ENCODE peak calls at places on chromosomes 5 and 9, in eight cellular contexts. E is CD8-positive, alpha-beta memory T cell; A is hepatocyte; L is AG10803; V is HTR-8/SVneo; W is T-helper 1 cell; C is CD4-positive, CD25-positive, alpha-beta regulatory T cell; D is naive thymus-derived CD8-positive, alpha-beta T cell. H is an unnamed sample.

GRCh38 chr5:1737790-1738405 is 61.7 kb downstream of the MRPL36 start:
- DNase-seq in E (peak), A (no peak), L (peak), V (no peak), W (peak), C (peak), D (no peak), H (no peak)

GRCh38 chr5:150428106-150428876 is 15.6 kb upstream of the CD74 start:
- DNase-seq in E (no peak), A (peak), L (no peak), V (no peak), W (no peak), C (no peak), D (no peak), H (no peak)

GRCh38 chr9:76610009-76610352 is 151.0 kb downstream of the GCNT1 start:
- DNase-seq in E (no peak), A (peak), L (peak), V (no peak), W (no peak), C (no peak), D (no peak), H (no peak)

GRCh38 chr5:451587-452458 is 8.8 kb downstream of the EXOC3 start:
- DNase-seq in E (no peak), A (no peak), L (no peak), V (no peak), W (no peak), C (no peak), D (no peak), H (no peak)

GRCh38 chr9:38422555-38423245 is 1.6 kb downstream of the IGFBPL1 start:
- DNase-seq in E (no peak), A (no peak), L (no peak), V (no peak), W (no peak), C (no peak), D (no peak), H (no peak)

GRCh38 chr9:109707355-109707754 is 72.6 kb upstream of the PALM2AKAP2 start:
- DNase-seq in E (no peak), A (no peak), L (no peak), V (no peak), W (no peak), C (no peak), D (no peak), H (no peak)

GRCh38 chr9:110638381-110638954 is 30.1 kb upstream of the MUSK start:
- DNase-seq in E (no peak), A (no peak), L (peak), V (no peak), W (no peak), C (no peak), D (no peak), H (no peak)

GRCh38 chr5:66843065-66843464 is 246.9 kb downstream of the MAST4 start:
- DNase-seq in E (no peak), A (no peak), L (no peak), V (no peak), W (no peak), C (no peak), D (no peak), H (no peak)

GRCh38 chr5:39473156-39473779 is 48.5 kb upstream of the DAB2 start:
- DNase-seq in E (no peak), A (no peak), L (peak), V (no peak), W (no peak), C (no peak), D (no peak), H (no peak)